ENCODE peak calls at places on chromosomes 6 and 20, in nine cellular contexts. One of them, this sample, is unnamed.

GRCh38 chr20:60754866-60755265 is 497.2 kb upstream of the CDH4 start:
- DNase-seq in hypothalamus: no peak
- DNase-seq in fibroblast of pulmonary artery: no peak
- DNase-seq in substantia nigra: no peak
- DNase-seq in left cardiac atrium: no peak
- DNase-seq in H54: no peak
- DNase-seq in activated naive CD4-positive, alpha-beta T cell: no peak
- DNase-seq in brain microvascular endothelial cell: no peak
- DNase-seq in M059J: no peak
- DNase-seq in this sample: no peak

GRCh38 chr6:33882154-33882553 is 78.4 kb upstream of the MLN start:
- DNase-seq in hypothalamus: no peak
- DNase-seq in fibroblast of pulmonary artery: peak; percentile 83
- DNase-seq in substantia nigra: no peak
- DNase-seq in left cardiac atrium: peak; percentile 55
- DNase-seq in H54: no peak
- DNase-seq in activated naive CD4-positive, alpha-beta T cell: no peak
- DNase-seq in brain microvascular endothelial cell: no peak
- DNase-seq in M059J: no peak
- DNase-seq in this sample: no peak

GRCh38 chr6:24052632-24053031 is 73.4 kb upstream of the NRSN1 start:
- DNase-seq in hypothalamus: no peak
- DNase-seq in fibroblast of pulmonary artery: no peak
- DNase-seq in substantia nigra: no peak
- DNase-seq in left cardiac atrium: no peak
- DNase-seq in H54: no peak
- DNase-seq in activated naive CD4-positive, alpha-beta T cell: no peak
- DNase-seq in brain microvascular endothelial cell: no peak
- DNase-seq in M059J: no peak
- DNase-seq in this sample: no peak

GRCh38 chr6:36822506-36823269 is 16.6 kb downstream of the CPNE5 start:
- DNase-seq in hypothalamus: no peak
- DNase-seq in fibroblast of pulmonary artery: peak; percentile 60
- DNase-seq in substantia nigra: no peak
- DNase-seq in left cardiac atrium: no peak
- DNase-seq in H54: no peak
- DNase-seq in activated naive CD4-positive, alpha-beta T cell: no peak
- DNase-seq in brain microvascular endothelial cell: no peak
- DNase-seq in M059J: no peak
- DNase-seq in this sample: no peak

GRCh38 chr6:2216794-2217383 is 28.5 kb downstream of the GMDS start:
- DNase-seq in hypothalamus: no peak
- DNase-seq in fibroblast of pulmonary artery: no peak
- DNase-seq in substantia nigra: no peak
- DNase-seq in left cardiac atrium: no peak
- DNase-seq in H54: no peak
- DNase-seq in activated naive CD4-positive, alpha-beta T cell: no peak
- DNase-seq in brain microvascular endothelial cell: no peak
- DNase-seq in M059J: no peak
- DNase-seq in this sample: no peak

GRCh38 chr20:38286586-38287502 is 17.1 kb upstream of the BPI start:
- DNase-seq in hypothalamus: peak; percentile 93
- DNase-seq in fibroblast of pulmonary artery: no peak
- DNase-seq in substantia nigra: peak; percentile 57
- DNase-seq in left cardiac atrium: peak; percentile 57
- DNase-seq in H54: peak; percentile 70
- DNase-seq in activated naive CD4-positive, alpha-beta T cell: no peak
- DNase-seq in brain microvascular endothelial cell: peak; percentile 96
- DNase-seq in M059J: no peak
- DNase-seq in this sample: no peak

GRCh38 chr6:108559884-108560462 is 744 bp upstream of the FOXO3 start:
- DNase-seq in hypothalamus: no peak
- DNase-seq in fibroblast of pulmonary artery: peak; percentile 73
- DNase-seq in substantia nigra: no peak
- DNase-seq in left cardiac atrium: peak; percentile 67
- DNase-seq in H54: no peak
- DNase-seq in activated naive CD4-positive, alpha-beta T cell: no peak
- DNase-seq in brain microvascular endothelial cell: peak; percentile 68
- DNase-seq in M059J: peak; percentile 88
- DNase-seq in this sample: no peak

GRCh38 chr20:61753196-61753942 is 312.3 kb downstream of the TAF4 start:
- DNase-seq in hypothalamus: peak; percentile 15
- DNase-seq in fibroblast of pulmonary artery: peak; percentile 17
- DNase-seq in substantia nigra: no peak
- DNase-seq in left cardiac atrium: peak; percentile 14
- DNase-seq in H54: peak; percentile 57
- DNase-seq in activated naive CD4-positive, alpha-beta T cell: no peak
- DNase-seq in brain microvascular endothelial cell: peak; percentile 18
- DNase-seq in M059J: peak; percentile 75
- DNase-seq in this sample: no peak

GRCh38 chr6:166629628-166630027 is 2.6 kb upstream of the RPS6KA2 start:
- DNase-seq in hypothalamus: no peak
- DNase-seq in fibroblast of pulmonary artery: peak; percentile 38
- DNase-seq in substantia nigra: no peak
- DNase-seq in left cardiac atrium: no peak
- DNase-seq in H54: no peak
- DNase-seq in activated naive CD4-positive, alpha-beta T cell: no peak
- DNase-seq in brain microvascular endothelial cell: peak; percentile 80
- DNase-seq in M059J: peak; percentile 16
- DNase-seq in this sample: no peak

GRCh38 chr6:14146459-14147096 is 29.0 kb downstream of the CD83 start:
- DNase-seq in hypothalamus: no peak
- DNase-seq in fibroblast of pulmonary artery: no peak
- DNase-seq in substantia nigra: no peak
- DNase-seq in left cardiac atrium: no peak
- DNase-seq in H54: no peak
- DNase-seq in activated naive CD4-positive, alpha-beta T cell: no peak
- DNase-seq in brain microvascular endothelial cell: no peak
- DNase-seq in M059J: no peak
- DNase-seq in this sample: no peak

GRCh38 chr20:60984666-60985065 is 267.4 kb upstream of the CDH4 start:
- DNase-seq in hypothalamus: no peak
- DNase-seq in fibroblast of pulmonary artery: no peak
- DNase-seq in substantia nigra: no peak
- DNase-seq in left cardiac atrium: no peak
- DNase-seq in H54: no peak
- DNase-seq in activated naive CD4-positive, alpha-beta T cell: no peak
- DNase-seq in brain microvascular endothelial cell: no peak
- DNase-seq in M059J: no peak
- DNase-seq in this sample: no peak

GRCh38 chr6:140566706-140567330 is 1192.4 kb upstream of the CITED2 start:
- DNase-seq in hypothalamus: no peak
- DNase-seq in fibroblast of pulmonary artery: peak; percentile 68
- DNase-seq in substantia nigra: no peak
- DNase-seq in left cardiac atrium: no peak
- DNase-seq in H54: no peak
- DNase-seq in activated naive CD4-positive, alpha-beta T cell: no peak
- DNase-seq in brain microvascular endothelial cell: peak; percentile 50
- DNase-seq in M059J: peak; percentile 87
- DNase-seq in this sample: no peak

GRCh38 chr20:58690851-58691250 is 1.7 kb upstream of the NPEPL1 start:
- DNase-seq in hypothalamus: no peak
- DNase-seq in fibroblast of pulmonary artery: peak; percentile 71
- DNase-seq in substantia nigra: no peak
- DNase-seq in left cardiac atrium: no peak
- DNase-seq in H54: no peak
- DNase-seq in activated naive CD4-positive, alpha-beta T cell: no peak
- DNase-seq in brain microvascular endothelial cell: peak; percentile 19
- DNase-seq in M059J: no peak
- DNase-seq in this sample: no peak

GRCh38 chr6:111564482-111564945 is 41.2 kb downstream of the TRAF3IP2 start:
- DNase-seq in hypothalamus: no peak
- DNase-seq in fibroblast of pulmonary artery: peak; percentile 49
- DNase-seq in substantia nigra: no peak
- DNase-seq in left cardiac atrium: peak; percentile 72
- DNase-seq in H54: peak; percentile 8
- DNase-seq in activated naive CD4-positive, alpha-beta T cell: no peak
- DNase-seq in brain microvascular endothelial cell: no peak
- DNase-seq in M059J: peak; percentile 99
- DNase-seq in this sample: no peak

GRCh38 chr6:113970808-113971676 is at the start of gene HDAC2:
- DNase-seq in hypothalamus: peak; percentile 95
- DNase-seq in fibroblast of pulmonary artery: peak; percentile 83
- DNase-seq in substantia nigra: peak; percentile 71
- DNase-seq in left cardiac atrium: peak; percentile 91
- DNase-seq in H54: peak; percentile 56
- DNase-seq in activated naive CD4-positive, alpha-beta T cell: peak; percentile 81
- DNase-seq in brain microvascular endothelial cell: peak; percentile 52
- DNase-seq in M059J: peak; percentile 80
- DNase-seq in this sample: peak; percentile 86

GRCh38 chr6:20533746-20534294 is 437 bp upstream of the CDKAL1 start:
- DNase-seq in hypothalamus: no peak
- DNase-seq in fibroblast of pulmonary artery: no peak
- DNase-seq in substantia nigra: no peak
- DNase-seq in left cardiac atrium: no peak
- DNase-seq in H54: no peak
- DNase-seq in activated naive CD4-positive, alpha-beta T cell: no peak
- DNase-seq in brain microvascular endothelial cell: no peak
- DNase-seq in M059J: no peak
- DNase-seq in this sample: no peak

GRCh38 chr20:63791497-63792156 is 39.4 kb downstream of the ZBTB46 start:
- DNase-seq in hypothalamus: no peak
- DNase-seq in fibroblast of pulmonary artery: no peak
- DNase-seq in substantia nigra: no peak
- DNase-seq in left cardiac atrium: peak; percentile 77
- DNase-seq in H54: no peak
- DNase-seq in activated naive CD4-positive, alpha-beta T cell: no peak
- DNase-seq in brain microvascular endothelial cell: no peak
- DNase-seq in M059J: no peak
- DNase-seq in this sample: no peak

GRCh38 chr6:28446818-28447511 is 3.7 kb upstream of the ZSCAN23 start:
- DNase-seq in hypothalamus: no peak
- DNase-seq in fibroblast of pulmonary artery: peak; percentile 3
- DNase-seq in substantia nigra: no peak
- DNase-seq in left cardiac atrium: peak; percentile 18
- DNase-seq in H54: no peak
- DNase-seq in activated naive CD4-positive, alpha-beta T cell: no peak
- DNase-seq in brain microvascular endothelial cell: peak; percentile 3
- DNase-seq in M059J: peak; percentile 18
- DNase-seq in this sample: peak; percentile 28

GRCh38 chr6:142851601-142852000 is 93.4 kb downstream of the HIVEP2 start:
- DNase-seq in hypothalamus: no peak
- DNase-seq in fibroblast of pulmonary artery: no peak
- DNase-seq in substantia nigra: no peak
- DNase-seq in left cardiac atrium: no peak
- DNase-seq in H54: no peak
- DNase-seq in activated naive CD4-positive, alpha-beta T cell: no peak
- DNase-seq in brain microvascular endothelial cell: no peak
- DNase-seq in M059J: peak; percentile 65
- DNase-seq in this sample: no peak

GRCh38 chr6:89297695-89298351 is 17.3 kb downstream of the GABRR2 start:
- DNase-seq in hypothalamus: peak; percentile 73
- DNase-seq in fibroblast of pulmonary artery: peak; percentile 96
- DNase-seq in substantia nigra: no peak
- DNase-seq in left cardiac atrium: peak; percentile 65
- DNase-seq in H54: peak; percentile 65
- DNase-seq in activated naive CD4-positive, alpha-beta T cell: peak; percentile 19
- DNase-seq in brain microvascular endothelial cell: peak; percentile 97
- DNase-seq in M059J: peak; percentile 93
- DNase-seq in this sample: peak; percentile 66

GRCh38 chr6:140370949-140371348 is 996.5 kb upstream of the CITED2 start:
- DNase-seq in hypothalamus: no peak
- DNase-seq in fibroblast of pulmonary artery: no peak
- DNase-seq in substantia nigra: no peak
- DNase-seq in left cardiac atrium: no peak
- DNase-seq in H54: no peak
- DNase-seq in activated naive CD4-positive, alpha-beta T cell: no peak
- DNase-seq in brain microvascular endothelial cell: no peak
- DNase-seq in M059J: no peak
- DNase-seq in this sample: no peak

GRCh38 chr6:14906621-14907020 is 339.2 kb upstream of the JARID2 start:
- DNase-seq in hypothalamus: no peak
- DNase-seq in fibroblast of pulmonary artery: no peak
- DNase-seq in substantia nigra: no peak
- DNase-seq in left cardiac atrium: no peak
- DNase-seq in H54: no peak
- DNase-seq in activated naive CD4-positive, alpha-beta T cell: no peak
- DNase-seq in brain microvascular endothelial cell: no peak
- DNase-seq in M059J: no peak
- DNase-seq in this sample: no peak

GRCh38 chr6:41939848-41940758 is 1.5 kb downstream of the CCND3 start:
- DNase-seq in hypothalamus: peak; percentile 15
- DNase-seq in fibroblast of pulmonary artery: peak; percentile 76
- DNase-seq in substantia nigra: no peak
- DNase-seq in left cardiac atrium: peak; percentile 31
- DNase-seq in H54: no peak
- DNase-seq in activated naive CD4-positive, alpha-beta T cell: no peak
- DNase-seq in brain microvascular endothelial cell: no peak
- DNase-seq in M059J: peak; percentile 55
- DNase-seq in this sample: peak; percentile 72

GRCh38 chr6:127923135-127923534 is 22.3 kb upstream of the THEMIS start:
- DNase-seq in hypothalamus: no peak
- DNase-seq in fibroblast of pulmonary artery: no peak
- DNase-seq in substantia nigra: no peak
- DNase-seq in left cardiac atrium: no peak
- DNase-seq in H54: no peak
- DNase-seq in activated naive CD4-positive, alpha-beta T cell: no peak
- DNase-seq in brain microvascular endothelial cell: no peak
- DNase-seq in M059J: no peak
- DNase-seq in this sample: no peak

GRCh38 chr20:49381558-49382493 is 100.6 kb downstream of the KCNB1 start:
- DNase-seq in hypothalamus: peak; percentile 64
- DNase-seq in fibroblast of pulmonary artery: peak; percentile 75
- DNase-seq in substantia nigra: no peak
- DNase-seq in left cardiac atrium: peak; percentile 78
- DNase-seq in H54: peak; percentile 71
- DNase-seq in activated naive CD4-positive, alpha-beta T cell: no peak
- DNase-seq in brain microvascular endothelial cell: peak; percentile 51
- DNase-seq in M059J: peak; percentile 69
- DNase-seq in this sample: no peak

This sample was measured in activated naive CD8-positive, alpha-beta T cell treated with anti-CD3 and anti-CD28 coated beads for 36 hours.